ENCODE peak calls at places on chromosomes 11 and 22, in eight cellular contexts. Z is brain microvascular endothelial cell, J is H1, C is right lobe of liver, S is SK-N-SH, M is IMR-90, Q is heart left ventricle, E is neuronal stem cell. A is an unnamed sample.

GRCh38 chr11:73236879-73237278 is 18.8 kb downstream of the P2RY2 start:
- DNase-seq in Z (no peak), J (peak), C (peak), S (peak), M (peak), Q (peak), E (peak), A (no peak)

GRCh38 chr11:109123811-109124787 is 297.9 kb upstream of the C11orf87 start:
- DNase-seq in Z (peak), J (no peak), C (no peak), S (no peak), M (peak), Q (peak), E (no peak), A (no peak)

GRCh38 chr11:127925430-127925829 is 661.9 kb downstream of the ETS1 start:
- DNase-seq in Z (peak), J (no peak), C (no peak), S (no peak), M (peak), Q (no peak), E (no peak), A (no peak)

GRCh38 chr11:61766353-61766841 is 14.0 kb downstream of the MYRF start:
- DNase-seq in Z (peak), J (no peak), C (peak), S (no peak), M (peak), Q (no peak), E (no peak), A (no peak)

GRCh38 chr22:44456661-44457412 is 41.2 kb downstream of the RTL6 start:
- DNase-seq in Z (no peak), J (no peak), C (no peak), S (no peak), M (no peak), Q (no peak), E (no peak), A (no peak)

GRCh38 chr11:43021466-43021865 is 290.3 kb upstream of the API5 start:
- DNase-seq in Z (no peak), J (no peak), C (no peak), S (peak), M (no peak), Q (no peak), E (no peak), A (peak)

GRCh38 chr11:12200359-12201015 is 90.1 kb downstream of the MICAL2 start:
- DNase-seq in Z (peak), J (no peak), C (no peak), S (peak), M (peak), Q (peak), E (no peak), A (no peak)

GRCh38 chr11:118530180-118530682 is 761 bp upstream of the TMEM25 start:
- DNase-seq in Z (no peak), J (peak), C (no peak), S (no peak), M (peak), Q (no peak), E (no peak), A (no peak)

GRCh38 chr11:129374993-129375721 is 491 bp upstream of the BARX2 start:
- DNase-seq in Z (no peak), J (peak), C (peak), S (peak), M (no peak), Q (no peak), E (peak), A (no peak)

GRCh38 chr11:47915407-47916137 is 64.8 kb upstream of the PTPRJ start:
- DNase-seq in Z (no peak), J (no peak), C (no peak), S (peak), M (no peak), Q (no peak), E (no peak), A (no peak)

GRCh38 chr11:130407978-130408377 is 20.4 kb downstream of the ADAMTS8 start:
- DNase-seq in Z (peak), J (no peak), C (no peak), S (no peak), M (peak), Q (peak), E (no peak), A (no peak)

GRCh38 chr22:31750365-31751284 is 693 bp upstream of the PRR14L start:
- DNase-seq in Z (no peak), J (no peak), C (no peak), S (no peak), M (no peak), Q (no peak), E (no peak), A (no peak)

GRCh38 chr11:122099345-122100045 is 16.5 kb downstream of the BLID start:
- DNase-seq in Z (no peak), J (no peak), C (no peak), S (no peak), M (peak), Q (no peak), E (no peak), A (no peak)

GRCh38 chr11:1693327-1694063 is 3.5 kb upstream of the KRTAP5-6 start:
- DNase-seq in Z (peak), J (peak), C (peak), S (peak), M (peak), Q (peak), E (peak), A (peak)

GRCh38 chr11:134573857-134574256 is 161.8 kb upstream of the B3GAT1 start:
- DNase-seq in Z (no peak), J (peak), C (no peak), S (no peak), M (no peak), Q (no peak), E (no peak), A (no peak)

GRCh38 chr22:35914665-35915476 is 113.8 kb downstream of the RBFOX2 start:
- DNase-seq in Z (peak), J (peak), C (no peak), S (peak), M (peak), Q (peak), E (peak), A (peak)

GRCh38 chr11:12143461-12144258 is 33.3 kb downstream of the MICAL2 start:
- DNase-seq in Z (peak), J (no peak), C (no peak), S (no peak), M (no peak), Q (no peak), E (no peak), A (no peak)

GRCh38 chr22:35065796-35066218 is at the start of gene ISX:
- DNase-seq in Z (no peak), J (no peak), C (no peak), S (no peak), M (no peak), Q (no peak), E (no peak), A (no peak)

GRCh38 chr11:45670386-45671135 is 5.1 kb upstream of the CHST1 start:
- DNase-seq in Z (no peak), J (no peak), C (peak), S (no peak), M (no peak), Q (no peak), E (no peak), A (no peak)

GRCh38 chr22:47210112-47210657 is 447.7 kb downstream of the TBC1D22A start:
- DNase-seq in Z (no peak), J (peak), C (no peak), S (no peak), M (no peak), Q (no peak), E (no peak), A (no peak)

GRCh38 chr22:33918676-33919590 is 1.3 kb downstream of the LARGE1 start:
- DNase-seq in Z (no peak), J (no peak), C (no peak), S (no peak), M (peak), Q (no peak), E (no peak), A (no peak)
- H3K4me3 ChIP-seq in Z (peak), J (peak), C (peak), S (peak), M (peak), Q (peak), E (peak), A (no peak)

GRCh38 chr22:39501644-39502108 is 414 bp upstream of the MIEF1 start:
- DNase-seq in Z (no peak), J (no peak), C (no peak), S (no peak), M (no peak), Q (no peak), E (no peak), A (no peak)

GRCh38 chr22:39504071-39504470 is 2.0 kb downstream of the MIEF1 start:
- DNase-seq in Z (no peak), J (no peak), C (peak), S (no peak), M (no peak), Q (no peak), E (no peak), A (no peak)

GRCh38 chr22:39502109-39502788 is at the start of gene MIEF1:
- DNase-seq in Z (peak), J (peak), C (peak), S (peak), M (peak), Q (peak), E (peak), A (peak)

GRCh38 chr22:39502789-39503464 is 837 bp downstream of the MIEF1 start:
- DNase-seq in Z (no peak), J (no peak), C (peak), S (no peak), M (peak), Q (no peak), E (no peak), A (no peak)

DNA sequence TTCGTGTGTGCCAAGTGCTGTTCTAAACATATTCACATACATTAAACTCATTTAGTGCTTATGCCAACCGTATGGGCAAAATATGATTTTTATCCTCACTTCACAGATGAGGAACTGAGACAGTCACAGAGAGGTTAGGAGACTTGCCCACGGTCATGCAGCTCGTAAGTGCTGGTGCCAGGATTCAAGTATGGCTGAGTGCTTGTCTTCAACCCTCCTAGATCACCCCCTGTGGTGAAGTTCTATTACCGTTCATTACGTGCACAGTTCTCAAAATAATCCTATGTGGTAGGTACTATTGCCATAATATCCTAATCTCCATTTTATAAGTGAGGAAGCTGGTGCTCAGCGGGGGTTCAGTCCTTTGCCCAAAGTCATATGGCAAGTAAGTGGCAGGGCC is 1.5 kb downstream of the MIEF1 start:
- DNase-seq in Z (no peak), J (no peak), C (no peak), S (no peak), M (no peak), Q (no peak), E (no peak), A (no peak)
- H3K4me3 ChIP-seq in Z (peak), J (no peak), C (peak), S (peak), M (no peak), Q (peak), E (no peak), A (peak)

DNA sequence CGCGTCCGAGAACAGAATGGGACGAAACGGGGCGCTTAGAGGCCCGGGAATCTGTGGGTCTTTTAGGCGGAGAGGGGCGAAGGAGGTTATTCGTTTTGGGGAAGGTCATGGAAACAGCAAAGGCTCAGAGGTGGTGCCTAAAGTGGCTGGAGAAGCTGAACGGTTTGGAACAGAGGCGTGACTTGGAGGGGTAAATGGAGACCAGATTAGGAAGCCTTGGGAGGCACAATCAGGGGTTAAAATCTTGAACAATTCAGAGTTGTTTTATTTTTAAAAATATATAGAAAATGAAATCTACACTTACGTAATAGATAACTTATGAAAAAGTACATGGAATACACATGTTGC is 247 bp upstream of the PLAAT5 start:
- DNase-seq in Z (no peak), J (no peak), C (no peak), S (no peak), M (no peak), Q (no peak), E (no peak), A (no peak)
- H3K4me3 ChIP-seq in Z (peak), J (peak), C (peak), S (peak), M (no peak), Q (peak), E (peak), A (peak)

GRCh38 chr22:39457047-39457545 is 284 bp downstream of the MGAT3 start:
- DNase-seq in Z (no peak), J (no peak), C (no peak), S (peak), M (no peak), Q (no peak), E (no peak), A (no peak)

GRCh38 chr22:39454385-39454871 is 2.4 kb upstream of the MGAT3 start:
- DNase-seq in Z (no peak), J (no peak), C (no peak), S (no peak), M (no peak), Q (no peak), E (no peak), A (no peak)

GRCh38 chr22:39457546-39458442 is 982 bp downstream of the MGAT3 start:
- DNase-seq in Z (no peak), J (no peak), C (no peak), S (peak), M (no peak), Q (peak), E (no peak), A (no peak)

GRCh38 chr22:39458443-39459083 is 1.8 kb downstream of the MGAT3 start:
- DNase-seq in Z (no peak), J (no peak), C (no peak), S (no peak), M (no peak), Q (no peak), E (no peak), A (no peak)

GRCh38 chr22:39456262-39457046 is at the start of gene MGAT3:
- DNase-seq in Z (no peak), J (no peak), C (no peak), S (peak), M (no peak), Q (no peak), E (no peak), A (peak)
- H3K4me3 ChIP-seq in Z (no peak), J (peak), C (no peak), S (peak), M (peak), Q (peak), E (peak), A (peak)

DNA sequence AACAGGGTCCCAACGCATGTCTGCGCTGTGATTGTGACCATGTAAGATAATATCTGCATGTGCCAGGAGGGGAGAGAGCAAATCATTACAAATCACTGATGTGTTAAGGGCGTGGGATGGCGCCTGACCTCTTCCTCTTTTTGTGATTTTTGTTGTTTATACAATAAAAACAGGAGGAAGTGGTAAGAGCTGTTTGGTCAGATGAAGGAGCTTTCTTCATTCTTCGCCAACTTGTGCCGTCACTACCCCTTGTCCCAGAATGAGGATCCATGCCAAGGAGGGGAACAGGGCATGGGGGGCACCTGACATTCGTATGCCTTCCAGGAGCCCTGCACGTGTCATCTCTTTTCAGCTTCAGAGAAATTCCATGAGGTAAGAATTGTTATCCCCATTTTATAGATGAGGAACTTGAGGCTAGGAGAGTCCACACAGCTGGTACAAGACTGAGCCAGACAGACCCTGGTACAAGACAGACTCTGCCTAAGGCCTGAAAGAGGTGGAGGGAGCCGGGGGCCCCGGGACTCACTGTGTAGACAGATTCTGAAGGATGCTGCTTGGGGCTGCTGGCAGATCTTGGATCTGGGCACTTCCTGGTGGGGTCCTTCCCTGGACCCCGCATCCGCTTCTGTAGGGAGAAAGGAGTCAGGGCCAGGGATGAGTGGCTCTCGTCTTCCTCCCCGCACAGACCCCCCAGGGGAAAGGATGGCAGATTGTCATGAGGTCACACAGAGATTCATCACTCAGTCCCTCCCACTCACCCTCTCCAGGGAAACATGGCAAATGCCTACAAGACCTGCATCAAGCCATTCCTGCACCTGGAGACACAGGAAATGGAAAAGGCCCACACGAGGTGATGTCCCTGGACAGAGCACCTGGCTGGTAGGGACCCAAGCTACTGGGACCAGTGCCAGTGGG is 34.6 kb downstream of the NFAM1 start:
- DNase-seq in Z (no peak), J (no peak), C (no peak), S (no peak), M (no peak), Q (peak), E (no peak), A (no peak)
- H3K4me3 ChIP-seq in Z (no peak), J (no peak), C (no peak), S (no peak), M (no peak), Q (no peak), E (peak), A (no peak)

GRCh38 chr11:111357150-111358037 is 21.7 kb downstream of the POU2AF1 start:
- DNase-seq in Z (no peak), J (no peak), C (no peak), S (peak), M (no peak), Q (no peak), E (no peak), A (no peak)
- H3K4me3 ChIP-seq in Z (no peak), J (no peak), C (no peak), S (no peak), M (no peak), Q (no peak), E (no peak), A (no peak)